ENCODE peak calls at places on chromosomes 1 and 21, in four cellular contexts. U is mucosa of descending colon; Y is natural killer cell treated with Interleukin-12 subunit alpha and Interleukin-12 subunit beta and Interleukin-15 and Interleukin-18, amount 100 ng/mL, for 72 hours; E is OCI-LY7. R is an unnamed sample.

GRCh38 chr1:204396015-204396583 is 15.5 kb downstream of the PPP1R15B start:
- DNase-seq in U (no peak), Y (no peak), E (no peak), R (no peak)

GRCh38 chr1:76547916-76548315 is 319.4 kb upstream of the ST6GALNAC5 start:
- DNase-seq in U (no peak), Y (no peak), E (no peak), R (no peak)

GRCh38 chr1:51957618-51958017 is 32.9 kb downstream of the RAB3B start:
- DNase-seq in U (no peak), Y (no peak), E (no peak), R (no peak)

GRCh38 chr21:42089093-42089631 is 18.0 kb downstream of the UMODL1 start:
- DNase-seq in U (peak; percentile 50), Y (no peak), E (no peak), R (no peak)

GRCh38 chr1:229109320-229109761 is 161.6 kb upstream of the RAB4A start:
- DNase-seq in U (no peak), Y (no peak), E (peak; percentile 66), R (peak; percentile 94)

GRCh38 chr1:12472798-12473551 is 145.0 kb downstream of the DHRS3 start:
- DNase-seq in U (peak; percentile 76), Y (peak; percentile 92), E (no peak), R (no peak)

GRCh38 chr1:6260961-6261614 is at the start of gene GPR153:
- DNase-seq in U (no peak), Y (peak; percentile 78), E (no peak), R (peak; percentile 85)

GRCh38 chr1:157411064-157411463 is 141.3 kb downstream of the FCRL5 start:
- DNase-seq in U (no peak), Y (no peak), E (no peak), R (no peak)

GRCh38 chr1:204439976-204440375 is 28.4 kb upstream of the PPP1R15B start:
- DNase-seq in U (no peak), Y (no peak), E (no peak), R (no peak)

GRCh38 chr1:204307334-204307883 is 52.3 kb downstream of the PLEKHA6 start:
- DNase-seq in U (no peak), Y (no peak), E (no peak), R (peak; percentile 38)

R was measured in SJCRH30.